ENCODE peak calls at places on chromosome 3, in six cellular contexts. Q, O, E, R, T and X are unnamed samples.

GRCh38 chr3:149657458-149657795 is 398 bp downstream of the WWTR1 start:
- DNase-seq in T (no peak), R (peak), O (no peak), Q (no peak), E (no peak), X (no peak)

GRCh38 chr3:150371741-150372254 is 36.3 kb upstream of the TSC22D2 start:
- DNase-seq in T (no peak), Q (peak), O (peak), R (peak), E (no peak), X (no peak)

GRCh38 chr3:178198329-178198728 is 337.9 kb upstream of the KCNMB2 start:
- DNase-seq in O (no peak), R (no peak), T (no peak), Q (no peak), E (no peak), X (no peak)

GRCh38 chr3:9732080-9732752 is 681 bp downstream of the BRPF1 start:
- DNase-seq in E (no peak), O (no peak), T (peak), R (peak), Q (no peak), X (peak)

GRCh38 chr3:45946875-45947274 is 3.6 kb downstream of the CXCR6 start:
- DNase-seq in R (peak), Q (no peak), O (no peak), T (no peak), E (no peak), X (no peak)

GRCh38 chr3:36600413-36600812 is 163.9 kb downstream of the DCLK3 start:
- DNase-seq in T (no peak), E (no peak), R (no peak), O (no peak), Q (no peak), X (no peak)

GRCh38 chr3:8984512-8984911 is 21.2 kb upstream of the RAD18 start:
- DNase-seq in R (no peak), E (no peak), O (no peak), Q (no peak), T (no peak), X (no peak)

GRCh38 chr3:16179771-16180736 is 5.6 kb downstream of the GALNT15 start:
- DNase-seq in Q (peak), T (no peak), E (no peak), R (no peak), O (peak), X (no peak)

GRCh38 chr3:170467007-170467406 is 48.3 kb downstream of the CLDN11 start:
- DNase-seq in Q (no peak), E (peak), O (peak), R (no peak), T (no peak), X (no peak)

GRCh38 chr3:54660599-54661210 is 267.2 kb downstream of the LRTM1 start:
- DNase-seq in E (no peak), O (no peak), Q (no peak), R (no peak), T (no peak), X (no peak)

GRCh38 chr3:55364426-55364825 is 122.7 kb downstream of the WNT5A start:
- DNase-seq in R (no peak), Q (no peak), O (no peak), E (no peak), T (no peak), X (no peak)

GRCh38 chr3:60742606-60743145 is 508.6 kb downstream of the FHIT start:
- DNase-seq in Q (peak), R (peak), E (peak), T (no peak), O (peak), X (no peak)

GRCh38 chr3:136741063-136741462 is 11.1 kb downstream of the STAG1 start:
- DNase-seq in O (no peak), R (no peak), E (no peak), T (no peak), Q (no peak), X (no peak)

GRCh38 chr3:55166577-55167555 is 239.0 kb upstream of the LRTM1 start:
- DNase-seq in Q (no peak), R (no peak), O (no peak), T (no peak), E (no peak), X (no peak)

GRCh38 chr3:76097588-76097975 is 312.2 kb upstream of the ZNF717 start:
- DNase-seq in R (no peak), E (no peak), O (no peak), Q (no peak), T (no peak), X (no peak)

GRCh38 chr3:56397798-56398197 is 70.5 kb downstream of the ERC2 start:
- DNase-seq in E (no peak), O (no peak), Q (no peak), R (no peak), T (no peak), X (no peak)

GRCh38 chr3:12944849-12945248 is 103.5 kb upstream of the RPL32 start:
- DNase-seq in Q (no peak), E (no peak), O (no peak), R (no peak), T (no peak), X (no peak)

GRCh38 chr3:53170325-53171108 is 9.5 kb downstream of the PRKCD start:
- DNase-seq in R (peak), Q (no peak), O (peak), E (no peak), T (no peak), X (peak)

GRCh38 chr3:187733371-187733770 is 11.9 kb downstream of the BCL6 start:
- DNase-seq in E (no peak), R (no peak), T (no peak), O (no peak), Q (no peak), X (no peak)

GRCh38 chr3:122427857-122428471 is 12.1 kb upstream of the WDR5B start:
- DNase-seq in T (no peak), E (no peak), R (no peak), O (no peak), Q (no peak), X (no peak)

GRCh38 chr3:194098036-194098871 is 37.7 kb upstream of the HES1 start:
- DNase-seq in E (no peak), O (no peak), T (no peak), Q (no peak), R (peak), X (no peak)

GRCh38 chr3:98732239-98733054 is 30.7 kb upstream of the ST3GAL6 start:
- DNase-seq in Q (peak), T (no peak), O (peak), E (peak), R (no peak), X (peak)

GRCh38 chr3:10396083-10396482 is 75.2 kb upstream of the SEC13 start:
- DNase-seq in T (no peak), R (no peak), E (no peak), Q (no peak), O (no peak), X (no peak)

GRCh38 chr3:173411288-173412064 is 13.9 kb downstream of the NLGN1 start:
- DNase-seq in E (no peak), O (peak), R (peak), Q (no peak), T (no peak), X (no peak)

GRCh38 chr3:124879395-124879723 is 7.8 kb downstream of the ITGB5 start:
- DNase-seq in Q (no peak), E (no peak), R (no peak), O (no peak), T (no peak), X (no peak)